ENCODE peak calls at places on chromosomes 11 and 22, in nine cellular contexts. G, L, V, Y, K, C, Z, N and S are unnamed samples.

GRCh38 chr11:95108159-95108611 is 18.5 kb downstream of the ENDOD1 start:
- DNase-seq in C (no peak), L (no peak), Z (no peak), G (no peak), Y (peak), K (peak), V (peak), N (peak), S (no peak)

GRCh38 chr22:44622147-44622427 is 79.9 kb upstream of the PRR5 start:
- DNase-seq in L (no peak), K (no peak), N (no peak), V (no peak), Z (no peak), C (no peak), Y (no peak), G (peak), S (no peak)

GRCh38 chr11:3849297-3849874 is 6.1 kb upstream of the STIM1 start:
- DNase-seq in C (no peak), Y (no peak), L (no peak), N (no peak), K (peak), G (peak), V (peak), Z (no peak), S (no peak)

GRCh38 chr11:73234403-73235181 is 16.5 kb downstream of the P2RY2 start:
- DNase-seq in N (no peak), Y (peak), L (no peak), K (no peak), G (no peak), C (no peak), V (no peak), Z (no peak), S (no peak)

GRCh38 chr11:75568616-75569219 is 6.7 kb downstream of the SERPINH1 start:
- DNase-seq in K (no peak), C (no peak), G (no peak), N (no peak), Z (no peak), Y (no peak), V (no peak), L (no peak), S (no peak)

GRCh38 chr11:127461575-127462344 is 461.2 kb upstream of the KIRREL3 start:
- DNase-seq in N (no peak), Z (no peak), C (no peak), G (no peak), V (no peak), K (no peak), L (no peak), Y (no peak), S (no peak)

GRCh38 chr22:26162961-26163360 is 6.3 kb upstream of the SEZ6L start:
- DNase-seq in G (no peak), L (no peak), Y (no peak), C (no peak), K (no peak), V (no peak), N (no peak), Z (no peak), S (no peak)

GRCh38 chr22:22082229-22082835 is 99.7 kb upstream of the TOP3B start:
- DNase-seq in N (no peak), K (no peak), G (no peak), Y (no peak), C (no peak), L (no peak), V (no peak), Z (no peak), S (no peak)

GRCh38 chr22:36220457-36220921 is 18.8 kb downstream of the APOL2 start:
- DNase-seq in L (no peak), K (no peak), Y (no peak), G (no peak), C (no peak), Z (no peak), N (no peak), V (peak), S (no peak)
- H3K4me3 ChIP-seq in L (no peak), K (no peak), Y (no peak), G (no peak), C (no peak), Z (no peak), N (no peak), V (no peak), S (no peak)

GRCh38 chr11:2136952-2137201 is 2.3 kb downstream of the IGF2 start:
- DNase-seq in N (no peak), K (no peak), Z (no peak), V (no peak), L (no peak), C (no peak), Y (no peak), G (no peak), S (no peak)
- H3K4me3 ChIP-seq in N (peak), K (peak), Z (no peak), V (peak), L (no peak), C (no peak), Y (no peak), G (no peak), S (peak)

DNA sequence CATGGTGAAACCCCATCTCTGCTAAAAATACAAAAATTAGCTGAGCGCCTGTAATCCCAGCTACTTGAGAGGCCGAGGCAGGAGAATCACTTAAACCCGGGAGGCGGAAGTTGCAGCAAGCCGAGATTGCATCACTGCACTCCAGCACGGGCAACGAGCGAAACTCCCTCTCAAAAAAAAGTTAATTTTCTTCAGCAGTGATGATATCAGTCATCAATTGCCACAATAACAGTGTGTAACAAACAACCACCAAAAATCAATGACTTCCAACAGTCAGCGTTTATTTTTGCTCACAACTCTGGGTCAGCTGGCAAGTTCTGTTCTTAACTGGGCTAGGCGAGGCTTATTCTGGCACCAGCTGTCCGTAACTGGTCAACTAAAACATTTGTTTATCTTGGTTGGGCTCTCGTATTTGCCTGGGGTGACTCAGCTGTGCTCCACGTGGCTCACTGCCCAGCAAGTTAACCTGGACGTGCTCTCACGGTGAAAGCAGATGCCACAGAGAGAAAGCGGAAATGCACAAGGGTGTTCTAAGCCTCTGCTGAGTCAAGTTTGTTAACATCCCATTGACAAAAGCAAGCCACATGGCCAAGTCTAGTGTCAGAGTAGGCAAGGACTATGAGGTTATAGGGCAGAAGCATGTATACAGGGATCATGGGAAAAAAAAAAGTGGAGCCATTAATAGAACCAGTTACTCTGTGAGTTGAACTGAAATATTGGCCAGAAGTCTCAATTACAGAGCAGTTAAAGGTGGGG is 52.1 kb downstream of the LHFPL7 start:
- DNase-seq in G (no peak), Z (peak), N (peak), C (peak), L (peak), Y (peak), K (peak), V (peak), S (peak)
- H3K4me3 ChIP-seq in G (no peak), Z (peak), N (peak), C (no peak), L (no peak), Y (no peak), K (no peak), V (no peak), S (no peak)

DNA sequence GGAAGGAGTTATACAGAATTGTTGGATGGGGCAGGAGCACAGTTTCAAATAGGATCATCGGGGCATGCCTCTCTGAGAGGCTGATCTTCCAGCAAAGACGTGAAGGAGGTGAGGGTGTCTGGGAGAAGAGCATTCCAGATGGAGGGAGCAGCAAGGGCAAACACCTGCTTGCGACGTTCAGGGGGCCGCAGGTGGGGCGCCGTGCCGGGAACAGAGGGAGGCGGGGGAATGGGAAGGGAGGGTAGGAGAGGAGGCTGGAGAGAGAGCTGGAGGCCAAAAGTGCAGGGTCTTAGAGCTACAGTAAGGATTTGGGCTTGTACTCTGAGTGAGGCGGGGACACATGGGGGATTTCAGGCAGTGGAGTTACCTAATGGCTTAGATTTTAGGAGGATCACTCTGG is 13.6 kb downstream of the APOL5 start:
- DNase-seq in Y (no peak), N (no peak), Z (no peak), V (no peak), K (no peak), C (no peak), G (no peak), L (no peak), S (no peak)
- H3K4me3 ChIP-seq in Y (no peak), N (no peak), Z (no peak), V (no peak), K (no peak), C (no peak), G (no peak), L (no peak), S (no peak)

DNA sequence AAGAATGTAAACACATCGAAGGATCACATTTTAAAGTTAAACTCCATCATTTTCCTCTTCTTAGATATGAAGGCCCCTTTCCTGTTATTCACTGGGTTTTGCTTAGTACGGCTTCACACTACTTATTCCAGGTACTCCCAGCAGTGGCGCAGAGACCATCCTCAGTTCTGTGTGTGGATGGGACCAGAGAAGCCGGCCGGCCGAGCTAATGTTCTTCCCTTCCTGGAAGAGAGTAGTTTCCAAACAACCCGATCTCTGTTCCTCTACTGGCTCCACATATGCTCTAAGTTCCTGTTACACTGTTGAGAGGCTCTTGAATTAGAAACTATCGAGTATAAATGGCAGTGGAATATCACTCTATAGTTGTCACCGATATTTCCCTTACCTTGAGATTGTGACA is 684 bp upstream of the NFRKB start:
- DNase-seq in C (no peak), V (no peak), G (peak), K (no peak), Z (no peak), L (no peak), Y (no peak), N (no peak), S (no peak)
- H3K4me3 ChIP-seq in C (peak), V (peak), G (peak), K (peak), Z (peak), L (peak), Y (peak), N (peak), S (peak)